ENCODE peak calls at places on chromosome 2, in ten cellular contexts. C is HCT116, V is uterus, O is stomach, P is A549, K is transverse colon, J is gastrocnemius medialis, X is Peyer's patch, U is upper lobe of left lung, N is right lobe of liver. Z is an unnamed sample.
A peak's percentile ranks its signal among the peaks of the same experiment; 100 is the strongest.

GRCh38 chr2:179264238-179265081 is at the start of gene SESTD1:
- DNase-seq in C (no peak), V (peak; percentile 43), O (peak; percentile 67), P (peak; percentile 53), K (peak; percentile 73), J (peak; percentile 35), X (peak; percentile 85), U (peak; percentile 77), N (peak; percentile 82), Z (peak; percentile 28)

GRCh38 chr2:144490017-144490416 is 29.9 kb downstream of the ZEB2 start:
- DNase-seq in C (no peak), V (no peak), O (no peak), P (no peak), K (no peak), J (no peak), X (no peak), U (no peak), N (no peak), Z (no peak)

GRCh38 chr2:52862801-52863200 is 904.8 kb upstream of the CHAC2 start:
- DNase-seq in C (peak; percentile 8), V (no peak), O (no peak), P (peak; percentile 41), K (no peak), J (no peak), X (no peak), U (no peak), N (no peak), Z (no peak)

GRCh38 chr2:187055463-187055862 is 206.5 kb upstream of the ZSWIM2 start:
- DNase-seq in C (no peak), V (no peak), O (no peak), P (no peak), K (no peak), J (peak; percentile 4), X (no peak), U (no peak), N (peak; percentile 36), Z (no peak)

GRCh38 chr2:25168256-25169072 is at the start of gene POMC:
- DNase-seq in C (no peak), V (no peak), O (peak; percentile 27), P (peak; percentile 24), K (peak; percentile 13), J (no peak), X (no peak), U (no peak), N (peak; percentile 28), Z (no peak)

GRCh38 chr2:69192176-69192945 is 179.4 kb downstream of the ANTXR1 start:
- DNase-seq in C (no peak), V (no peak), O (no peak), P (no peak), K (peak; percentile 55), J (no peak), X (no peak), U (no peak), N (no peak), Z (no peak)

GRCh38 chr2:29767606-29768335 is 153.6 kb downstream of the ALK start:
- DNase-seq in C (no peak), V (no peak), O (no peak), P (no peak), K (no peak), J (no peak), X (no peak), U (no peak), N (no peak), Z (no peak)

GRCh38 chr2:147345246-147345645 is 499.6 kb upstream of the ACVR2A start:
- DNase-seq in C (no peak), V (no peak), O (no peak), P (no peak), K (no peak), J (no peak), X (no peak), U (no peak), N (no peak), Z (no peak)

DNA sequence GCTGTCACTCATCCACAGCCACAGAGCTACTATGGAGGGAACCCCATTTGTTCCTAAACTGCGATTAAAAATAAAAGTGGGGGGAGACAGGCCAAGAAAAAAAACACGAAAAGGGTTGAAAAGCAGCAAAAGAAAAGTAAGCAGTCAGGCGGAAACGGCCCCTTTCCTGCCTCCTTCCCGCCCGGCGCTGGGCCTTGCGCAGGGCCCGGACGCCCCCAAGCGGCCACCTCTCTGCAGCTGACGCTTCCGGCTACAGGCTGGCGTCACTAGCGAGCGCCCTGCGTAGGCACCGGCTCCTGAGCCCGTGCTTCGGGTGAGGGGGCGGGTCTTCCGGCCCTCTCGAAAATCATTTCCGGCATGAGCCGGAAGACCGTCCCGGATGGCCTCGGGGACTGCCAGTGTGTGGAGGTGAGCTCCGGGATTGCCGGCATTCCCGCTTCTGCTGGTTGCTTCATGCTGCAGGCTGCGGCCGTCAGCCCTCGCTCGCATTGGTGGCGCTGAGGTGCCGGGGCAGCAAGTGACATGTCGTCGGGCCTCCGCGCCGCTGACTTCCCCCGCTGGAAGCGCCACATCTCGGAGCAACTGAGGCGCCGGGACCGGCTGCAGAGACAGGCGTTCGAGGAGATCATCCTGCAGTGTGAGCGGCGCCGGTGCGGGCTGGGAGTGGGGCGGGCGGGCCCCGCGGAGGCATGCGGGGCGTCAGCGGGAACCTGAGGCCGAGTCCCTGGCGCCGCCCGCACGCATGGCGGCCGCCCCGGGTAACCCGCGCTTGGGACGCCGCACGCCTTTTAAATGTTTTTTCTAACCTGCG is at the start of gene ATG16L1:
- DNase-seq in C (peak; percentile 90), V (peak; percentile 94), O (peak; percentile 97), P (peak; percentile 96), K (peak; percentile 97), J (peak; percentile 91), X (peak; percentile 98), U (peak; percentile 97), N (peak; percentile 98), Z (peak; percentile 95)
- H3K4me1 ChIP-seq in C (peaks cover 46% of the 10 kb centered on the region), V (peaks cover 4% of the 10 kb centered on the region), O (peaks cover 18% of the 10 kb centered on the region), P (peaks cover 56% of the 10 kb centered on the region), K (peaks cover 40% of the 10 kb centered on the region), J (peaks cover 26% of the 10 kb centered on the region), X (peaks cover 22% of the 10 kb centered on the region), U (peaks cover 17% of the 10 kb centered on the region), N (no peaks in the 10 kb centered on the region), Z (peaks cover 8% of the 10 kb centered on the region)

GRCh38 chr2:127143851-127144782 is 37.2 kb upstream of the BIN1 start:
- DNase-seq in C (peak; percentile 12), V (no peak), O (no peak), P (peak; percentile 33), K (no peak), J (no peak), X (no peak), U (no peak), N (no peak), Z (peak; percentile 36)

GRCh38 chr2:127142663-127143630 is 36.0 kb upstream of the BIN1 start:
- DNase-seq in C (no peak), V (no peak), O (no peak), P (no peak), K (no peak), J (no peak), X (no peak), U (no peak), N (no peak), Z (no peak)

GRCh38 chr2:127146820-127147502 is 40.0 kb upstream of the BIN1 start:
- DNase-seq in C (no peak), V (no peak), O (no peak), P (no peak), K (no peak), J (peak; percentile 90), X (no peak), U (no peak), N (no peak), Z (no peak)

GRCh38 chr2:127146071-127146725 is 39.2 kb upstream of the BIN1 start:
- DNase-seq in C (no peak), V (no peak), O (no peak), P (no peak), K (no peak), J (no peak), X (no peak), U (no peak), N (no peak), Z (no peak)

DNA sequence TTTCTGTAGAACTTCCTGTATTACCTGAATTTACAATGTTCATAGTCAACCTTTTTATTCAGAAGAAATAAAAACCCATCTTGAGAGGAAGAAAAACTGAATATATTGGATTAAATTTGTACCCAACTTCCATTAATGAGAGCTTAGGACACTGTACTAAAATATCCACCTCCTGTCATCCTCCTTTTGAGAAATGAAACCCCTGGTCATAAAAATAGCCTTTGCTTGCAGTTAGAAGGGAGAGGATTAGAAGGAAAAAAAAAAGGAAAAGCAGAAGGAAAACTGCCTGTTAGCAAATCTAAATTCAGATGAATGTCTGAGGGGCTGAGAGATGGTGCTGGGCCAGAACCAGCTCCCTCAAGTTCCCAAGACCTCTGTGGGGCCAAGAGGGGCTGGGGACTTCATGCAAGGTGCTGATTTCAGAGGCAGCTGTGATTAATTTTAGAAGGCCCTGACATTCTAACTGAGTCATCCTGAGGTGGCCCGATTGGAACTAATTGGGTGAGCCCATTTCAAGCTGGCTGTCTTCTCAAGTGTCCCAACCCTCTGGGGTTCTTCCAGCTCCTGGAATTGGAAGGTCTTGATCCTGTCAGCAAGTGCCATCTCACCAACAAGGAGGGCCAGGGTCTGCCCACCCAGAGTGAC is 38.4 kb upstream of the BIN1 start:
- DNase-seq in C (no peak), V (no peak), O (no peak), P (no peak), K (no peak), J (peak; percentile 72), X (no peak), U (no peak), N (no peak), Z (no peak)
- H3K4me3 ChIP-seq in C (no peak overlapping the region), V (no peak overlapping the region), O (no peak overlapping the region), P (no peak overlapping the region), K (no peak overlapping the region), J (no peak overlapping the region), X (no peak overlapping the region), U (no peak overlapping the region), N (no peak overlapping the region), Z (no peak overlapping the region)

GRCh38 chr2:68157402-68158133 is at the start of gene PNO1:
- DNase-seq in C (peak; percentile 92), V (peak; percentile 96), O (peak; percentile 96), P (peak; percentile 97), K (peak; percentile 97), J (peak; percentile 92), X (peak; percentile 97), U (peak; percentile 94), N (peak; percentile 94), Z (peak; percentile 94)
- TF ChIP-seq POLR2A in C (peak; percentile 46), V (peak; percentile 37), O (no peak), P (peak; percentile 59), K (peak; percentile 42), J (peak; percentile 33), X (no peak), U (no peak), N (peak; percentile 62), Z (no peak)

GRCh38 chr2:113755690-113756063 is 765 bp downstream of the SLC35F5 start:
- DNase-seq in C (no peak), V (no peak), O (no peak), P (peak; percentile 10), K (peak; percentile 11), J (no peak), X (no peak), U (no peak), N (no peak), Z (peak; percentile 5)

GRCh38 chr2:113754989-113755689 is 1.3 kb downstream of the SLC35F5 start:
- DNase-seq in C (no peak), V (no peak), O (no peak), P (peak; percentile 12), K (no peak), J (no peak), X (no peak), U (no peak), N (no peak), Z (no peak)

GRCh38 chr2:113754160-113754559 is 2.3 kb downstream of the SLC35F5 start:
- DNase-seq in C (no peak), V (no peak), O (no peak), P (no peak), K (no peak), J (no peak), X (no peak), U (no peak), N (no peak), Z (no peak)

GRCh38 chr2:113756088-113757058 is at the start of gene SLC35F5:
- DNase-seq in C (peak; percentile 70), V (peak; percentile 86), O (peak; percentile 95), P (peak; percentile 91), K (peak; percentile 95), J (peak; percentile 82), X (peak; percentile 97), U (peak; percentile 92), N (peak; percentile 95), Z (peak; percentile 91)

GRCh38 chr2:113757059-113757657 is 716 bp upstream of the SLC35F5 start:
- DNase-seq in C (no peak), V (no peak), O (no peak), P (no peak), K (peak; percentile 21), J (no peak), X (peak; percentile 53), U (no peak), N (no peak), Z (no peak)
- H3K4me1 ChIP-seq in C (peaks cover 17% of the 10 kb centered on the region), V (no peaks in the 10 kb centered on the region), O (peaks cover 15% of the 10 kb centered on the region), P (peaks cover 15% of the 10 kb centered on the region), K (peaks cover 37% of the 10 kb centered on the region), J (peaks cover 31% of the 10 kb centered on the region), X (no peaks in the 10 kb centered on the region), U (peaks cover 15% of the 10 kb centered on the region), N (no peaks in the 10 kb centered on the region), Z (peaks cover 3% of the 10 kb centered on the region)

Z was measured in prostate gland.